ENCODE peak calls at places on chromosomes 7 and 10, in six cellular contexts. One of them, this sample, is unnamed.

GRCh38 chr7:81299711-81300110 is 380.9 kb upstream of the SEMA3C start:
- DNase-seq in HCT116: no peak
- DNase-seq in H1: no peak
- DNase-seq in HepG2: no peak
- DNase-seq in K562: no peak
- DNase-seq in GM12878: no peak
- DNase-seq in this sample: peak; percentile 10

GRCh38 chr10:59708816-59709471 is 706 bp downstream of the SLC16A9 start:
- DNase-seq in HCT116: no peak
- DNase-seq in H1: no peak
- DNase-seq in HepG2: no peak
- DNase-seq in K562: peak; percentile 23
- DNase-seq in GM12878: no peak
- DNase-seq in this sample: no peak

GRCh38 chr10:80473692-80474596 is 19.8 kb downstream of the TSPAN14 start:
- DNase-seq in HCT116: no peak
- DNase-seq in H1: no peak
- DNase-seq in HepG2: no peak
- DNase-seq in K562: no peak
- DNase-seq in GM12878: no peak
- DNase-seq in this sample: peak; percentile 34

GRCh38 chr7:2821842-2822507 is 22.1 kb downstream of the GNA12 start:
- DNase-seq in HCT116: no peak
- DNase-seq in H1: no peak
- DNase-seq in HepG2: no peak
- DNase-seq in K562: no peak
- DNase-seq in GM12878: no peak
- DNase-seq in this sample: peak; percentile 91

GRCh38 chr7:101124376-101125056 is 2.4 kb upstream of the SERPINE1 start:
- DNase-seq in HCT116: no peak
- DNase-seq in H1: no peak
- DNase-seq in HepG2: peak; percentile 84
- DNase-seq in K562: no peak
- DNase-seq in GM12878: no peak
- DNase-seq in this sample: peak; percentile 88

GRCh38 chr10:26455567-26456315 is 17.6 kb downstream of the APBB1IP start:
- DNase-seq in HCT116: no peak
- DNase-seq in H1: no peak
- DNase-seq in HepG2: no peak
- DNase-seq in K562: no peak
- DNase-seq in GM12878: no peak
- DNase-seq in this sample: no peak

GRCh38 chr7:4612939-4613841 is 68.9 kb upstream of the FOXK1 start:
- DNase-seq in HCT116: no peak
- DNase-seq in H1: no peak
- DNase-seq in HepG2: no peak
- DNase-seq in K562: no peak
- DNase-seq in GM12878: no peak
- DNase-seq in this sample: peak; percentile 29

GRCh38 chr7:45920543-45921380 is at the start of gene IGFBP3:
- DNase-seq in HCT116: no peak
- DNase-seq in H1: no peak
- DNase-seq in HepG2: no peak
- DNase-seq in K562: no peak
- DNase-seq in GM12878: no peak
- DNase-seq in this sample: peak; percentile 69

GRCh38 chr7:98930921-98931320 is 52.6 kb downstream of the TRRAP start:
- DNase-seq in HCT116: no peak
- DNase-seq in H1: no peak
- DNase-seq in HepG2: no peak
- DNase-seq in K562: no peak
- DNase-seq in GM12878: peak; percentile 93
- DNase-seq in this sample: peak; percentile 34

GRCh38 chr7:50303894-50304157 is 690 bp upstream of the IKZF1 start:
- DNase-seq in HCT116: no peak
- DNase-seq in H1: no peak
- DNase-seq in HepG2: no peak
- DNase-seq in K562: no peak
- DNase-seq in GM12878: no peak
- DNase-seq in this sample: no peak

GRCh38 chr10:126242352-126243260 is 145.7 kb downstream of the ADAM12 start:
- DNase-seq in HCT116: no peak
- DNase-seq in H1: no peak
- DNase-seq in HepG2: no peak
- DNase-seq in K562: no peak
- DNase-seq in GM12878: no peak
- DNase-seq in this sample: peak; percentile 92

GRCh38 chr10:79054203-79055099 is 14.3 kb upstream of the ZMIZ1 start:
- DNase-seq in HCT116: no peak
- DNase-seq in H1: no peak
- DNase-seq in HepG2: peak; percentile 35
- DNase-seq in K562: no peak
- DNase-seq in GM12878: no peak
- DNase-seq in this sample: no peak

GRCh38 chr7:147022056-147022455 is 905.5 kb downstream of the CNTNAP2 start:
- DNase-seq in HCT116: no peak
- DNase-seq in H1: no peak
- DNase-seq in HepG2: no peak
- DNase-seq in K562: no peak
- DNase-seq in GM12878: no peak
- DNase-seq in this sample: no peak

GRCh38 chr7:39686261-39686924 is 63.0 kb downstream of the RALA start:
- DNase-seq in HCT116: no peak
- DNase-seq in H1: no peak
- DNase-seq in HepG2: no peak
- DNase-seq in K562: no peak
- DNase-seq in GM12878: peak; percentile 47
- DNase-seq in this sample: peak; percentile 47

GRCh38 chr10:47192273-47192672 is 107.7 kb upstream of the GDF10 start:
- DNase-seq in HCT116: no peak
- DNase-seq in H1: no peak
- DNase-seq in HepG2: no peak
- DNase-seq in K562: no peak
- DNase-seq in GM12878: no peak
- DNase-seq in this sample: no peak

GRCh38 chr10:47196691-47197090 is 103.3 kb upstream of the GDF10 start:
- DNase-seq in HCT116: no peak
- DNase-seq in H1: no peak
- DNase-seq in HepG2: no peak
- DNase-seq in K562: no peak
- DNase-seq in GM12878: no peak
- DNase-seq in this sample: no peak

GRCh38 chr10:47195274-47195885 is 104.6 kb upstream of the GDF10 start:
- DNase-seq in HCT116: no peak
- DNase-seq in H1: no peak
- DNase-seq in HepG2: no peak
- DNase-seq in K562: no peak
- DNase-seq in GM12878: no peak
- DNase-seq in this sample: no peak

GRCh38 chr10:47198221-47198620 is 101.8 kb upstream of the GDF10 start:
- DNase-seq in HCT116: no peak
- DNase-seq in H1: no peak
- DNase-seq in HepG2: no peak
- DNase-seq in K562: no peak
- DNase-seq in GM12878: no peak
- DNase-seq in this sample: no peak
- TF ChIP-seq CEBPB in HCT116: no peak
- TF ChIP-seq CEBPB in H1: no peak
- TF ChIP-seq CEBPB in HepG2: no peak
- TF ChIP-seq CEBPB in K562: no peak
- TF ChIP-seq CEBPB in GM12878: no peak
- TF ChIP-seq CEBPB in this sample: no peak

DNA sequence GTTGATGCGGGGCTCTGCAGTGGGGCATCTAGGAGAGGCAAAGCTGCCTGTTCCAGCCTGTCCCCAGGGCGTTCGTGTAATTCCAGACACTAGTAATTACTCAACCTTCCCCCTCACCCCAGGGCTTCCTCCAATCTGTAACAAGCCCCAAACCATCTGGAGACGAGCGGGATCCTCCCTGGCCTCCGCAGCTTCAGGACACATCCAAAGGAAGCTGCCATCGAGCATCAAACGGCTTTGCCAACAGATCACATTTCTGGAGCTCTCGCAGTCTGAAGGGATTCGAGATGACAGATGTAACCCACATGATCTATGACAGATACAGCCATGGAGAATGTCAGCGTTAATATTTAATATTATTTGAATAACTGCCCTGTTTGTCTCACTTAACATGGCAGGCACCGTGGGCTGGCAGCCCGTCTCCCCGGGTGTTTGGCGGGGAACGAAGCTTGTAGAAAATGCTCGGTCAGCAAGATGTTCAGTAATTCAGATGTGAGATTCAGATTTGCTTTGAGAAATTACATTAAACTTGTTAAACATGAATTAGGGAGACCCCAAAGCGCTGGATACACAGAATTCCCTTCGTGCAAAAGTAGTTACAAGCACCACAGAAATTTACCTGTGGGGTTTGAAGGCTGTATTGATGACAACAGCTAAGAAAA is 108.5 kb upstream of the C7orf33 start:
- DNase-seq in HCT116: no peak
- DNase-seq in H1: no peak
- DNase-seq in HepG2: no peak
- DNase-seq in K562: no peak
- DNase-seq in GM12878: no peak
- DNase-seq in this sample: no peak
- H3K9ac ChIP-seq in HCT116: no peak overlapping the region
- H3K9ac ChIP-seq in H1: no peak overlapping the region
- H3K9ac ChIP-seq in HepG2: no peak overlapping the region
- H3K9ac ChIP-seq in K562: no peak overlapping the region
- H3K9ac ChIP-seq in GM12878: no peak overlapping the region
- H3K9ac ChIP-seq in this sample: no peak overlapping the region

GRCh38 chr7:143503261-143503660 is 25.6 kb downstream of the TAS2R41 start:
- DNase-seq in HCT116: no peak
- DNase-seq in H1: no peak
- DNase-seq in HepG2: no peak
- DNase-seq in K562: no peak
- DNase-seq in GM12878: no peak
- DNase-seq in this sample: no peak
- TF ChIP-seq CEBPB in HCT116: no peak
- TF ChIP-seq CEBPB in H1: no peak
- TF ChIP-seq CEBPB in HepG2: no peak
- TF ChIP-seq CEBPB in K562: no peak
- TF ChIP-seq CEBPB in GM12878: no peak
- TF ChIP-seq CEBPB in this sample: no peak

GRCh38 chr7:26440993-26441636 is 149.5 kb downstream of the SNX10 start:
- DNase-seq in HCT116: no peak
- DNase-seq in H1: no peak
- DNase-seq in HepG2: peak; percentile 14
- DNase-seq in K562: no peak
- DNase-seq in GM12878: no peak
- DNase-seq in this sample: no peak
- H3K9ac ChIP-seq in HCT116: no peak overlapping the region
- H3K9ac ChIP-seq in H1: peak overlapping the region; percentile 13
- H3K9ac ChIP-seq in HepG2: no peak overlapping the region
- H3K9ac ChIP-seq in K562: no peak overlapping the region
- H3K9ac ChIP-seq in GM12878: no peak overlapping the region
- H3K9ac ChIP-seq in this sample: no peak overlapping the region

GRCh38 chr7:130486114-130486962 is 5.5 kb upstream of the MEST start:
- DNase-seq in HCT116: peak; percentile 78
- DNase-seq in H1: peak; percentile 94
- DNase-seq in HepG2: peak; percentile 78
- DNase-seq in K562: peak; percentile 31
- DNase-seq in GM12878: no peak
- DNase-seq in this sample: no peak
- TF ChIP-seq CEBPB in HCT116: no peak
- TF ChIP-seq CEBPB in H1: no peak
- TF ChIP-seq CEBPB in HepG2: no peak
- TF ChIP-seq CEBPB in K562: peak; percentile 41
- TF ChIP-seq CEBPB in GM12878: no peak
- TF ChIP-seq CEBPB in this sample: no peak

GRCh38 chr10:6748029-6748428 is 168.0 kb upstream of the PRKCQ start:
- DNase-seq in HCT116: no peak
- DNase-seq in H1: no peak
- DNase-seq in HepG2: no peak
- DNase-seq in K562: no peak
- DNase-seq in GM12878: no peak
- DNase-seq in this sample: peak; percentile 23
- H3K9ac ChIP-seq in HCT116: no peak overlapping the region
- H3K9ac ChIP-seq in H1: no peak overlapping the region
- H3K9ac ChIP-seq in HepG2: no peak overlapping the region
- H3K9ac ChIP-seq in K562: no peak overlapping the region
- H3K9ac ChIP-seq in GM12878: no peak overlapping the region
- H3K9ac ChIP-seq in this sample: no peak overlapping the region